ENCODE peak calls at places on chromosomes 16 and 17, in ten cellular contexts. N is NB4; O is CD4-positive, alpha-beta memory T cell; V is HS-5; Z is endothelial cell; X is activated naive CD8-positive, alpha-beta T cell treated with anti-CD3 and anti-CD28 coated beads, Interleukin-2, amount 50 U/mL, for 16 hours; T is AG09309; U is mesendoderm; P is non-pigmented ciliary epithelial cell; Q is activated T-helper 9 cell treated with anti-CD3 and anti-CD28 coated beads, Interleukin-2, amount 50 U/mL, for 16 hours. R is an unnamed sample.

GRCh38 chr17:77011173-77012011 is 129.4 kb upstream of the SEC14L1 start:
- DNase-seq in O (peak; percentile 48), N (peak; percentile 62), T (no peak), U (peak; percentile 51), X (peak; percentile 15), Z (peak; percentile 65), V (no peak), Q (peak; percentile 21), P (no peak), R (no peak)

GRCh38 chr16:333406-334094 is 19.0 kb downstream of the AXIN1 start:
- DNase-seq in P (no peak), U (no peak), O (no peak), N (no peak), V (no peak), T (no peak), Q (no peak), X (no peak), Z (no peak), R (no peak)

GRCh38 chr17:63967953-63968352 is 4.8 kb downstream of the SCN4A start:
- DNase-seq in V (no peak), U (no peak), Q (no peak), T (no peak), P (no peak), Z (no peak), O (no peak), X (no peak), N (no peak), R (no peak)

GRCh38 chr17:27473748-27474609 is 17.7 kb downstream of the KSR1 start:
- DNase-seq in T (no peak), P (no peak), Z (no peak), Q (peak; percentile 77), U (peak; percentile 75), O (peak; percentile 69), N (peak; percentile 93), V (no peak), X (peak; percentile 73), R (peak; percentile 83)

GRCh38 chr16:17346774-17347569 is 123.8 kb downstream of the XYLT1 start:
- DNase-seq in X (no peak), V (no peak), N (no peak), T (no peak), U (no peak), P (no peak), Z (no peak), O (no peak), Q (no peak), R (no peak)

GRCh38 chr16:73743665-73744496 is 552.7 kb upstream of the PSMD7 start:
- DNase-seq in N (peak; percentile 39), U (peak; percentile 37), V (no peak), T (no peak), Z (peak; percentile 29), O (no peak), P (no peak), X (no peak), Q (no peak), R (no peak)

GRCh38 chr17:27980035-27980434 is 62.4 kb upstream of the NLK start:
- DNase-seq in U (peak; percentile 76), O (no peak), Q (no peak), V (peak; percentile 78), Z (no peak), T (peak; percentile 13), P (peak; percentile 67), X (no peak), N (no peak), R (no peak)

GRCh38 chr16:87284183-87284582 is 33.0 kb downstream of the C16orf95 start:
- DNase-seq in O (no peak), N (no peak), Z (no peak), V (no peak), P (no peak), X (no peak), U (no peak), Q (no peak), T (no peak), R (no peak)

GRCh38 chr17:40312131-40312731 is 3.3 kb downstream of the RARA start:
- DNase-seq in Z (no peak), T (no peak), Q (no peak), X (no peak), U (no peak), P (no peak), N (no peak), V (no peak), O (no peak), R (no peak)

GRCh38 chr17:72193395-72194106 is 72.7 kb downstream of the SOX9 start:
- DNase-seq in T (peak; percentile 13), U (no peak), N (no peak), V (no peak), O (no peak), X (no peak), Q (no peak), P (no peak), Z (no peak), R (no peak)

GRCh38 chr17:57294075-57294474 is 37.8 kb downstream of the MSI2 start:
- DNase-seq in Z (no peak), U (no peak), X (no peak), Q (no peak), N (no peak), V (no peak), T (no peak), O (no peak), P (no peak), R (no peak)

GRCh38 chr17:27559996-27560481 is 70.9 kb upstream of the LGALS9 start:
- DNase-seq in P (no peak), T (no peak), O (no peak), Q (no peak), U (no peak), Z (no peak), X (no peak), V (no peak), N (no peak), R (no peak)

GRCh38 chr16:26546573-26546972 is 520.2 kb upstream of the C16orf82 start:
- DNase-seq in T (no peak), P (no peak), X (no peak), Q (no peak), U (no peak), O (no peak), V (no peak), Z (no peak), N (no peak), R (no peak)

GRCh38 chr16:67655363-67655762 is 4.7 kb downstream of the ACD start:
- DNase-seq in P (no peak), T (no peak), N (no peak), O (no peak), U (no peak), Q (no peak), V (no peak), Z (no peak), X (no peak), R (no peak)

GRCh38 chr16:50438041-50438437 is 69.3 kb upstream of the BRD7 start:
- DNase-seq in O (no peak), V (no peak), Z (no peak), N (no peak), P (no peak), U (no peak), T (no peak), X (no peak), Q (no peak), R (no peak)

GRCh38 chr17:50109785-50110184 is 14.6 kb downstream of the PDK2 start:
- DNase-seq in X (no peak), O (no peak), N (no peak), T (no peak), Q (no peak), V (no peak), Z (no peak), P (no peak), U (no peak), R (no peak)

GRCh38 chr17:71163121-71163812 is 957.6 kb upstream of the SOX9 start:
- DNase-seq in T (no peak), P (peak; percentile 24), V (no peak), N (no peak), O (no peak), Z (no peak), Q (no peak), X (no peak), U (no peak), R (no peak)

GRCh38 chr17:74923538-74924249 is 379 bp upstream of the OTOP2 start:
- DNase-seq in X (peak; percentile 35), T (no peak), Q (peak; percentile 58), P (no peak), Z (peak; percentile 82), V (no peak), O (peak; percentile 68), U (peak; percentile 37), N (peak; percentile 59), R (peak; percentile 65)

GRCh38 chr17:59502800-59503199 is 62.6 kb upstream of the DHX40 start:
- DNase-seq in P (no peak), T (no peak), Q (no peak), N (no peak), O (no peak), U (no peak), V (no peak), Z (no peak), X (no peak), R (no peak)

GRCh38 chr17:51016099-51016498 is 104.6 kb downstream of the SPAG9 start:
- DNase-seq in Q (no peak), T (no peak), P (no peak), U (no peak), V (no peak), O (no peak), Z (no peak), X (no peak), N (no peak), R (no peak)

GRCh38 chr17:10681866-10682446 is 15.4 kb downstream of the SCO1 start:
- DNase-seq in O (no peak), Z (no peak), U (no peak), X (no peak), V (no peak), T (peak; percentile 89), P (no peak), N (no peak), Q (no peak), R (no peak)

GRCh38 chr17:77845541-77846225 is 112.8 kb upstream of the TNRC6C start:
- DNase-seq in P (no peak), T (no peak), X (no peak), N (no peak), U (no peak), O (no peak), Z (no peak), Q (no peak), V (no peak), R (no peak)

GRCh38 chr16:65099607-65100006 is 22.3 kb downstream of the CDH11 start:
- DNase-seq in V (no peak), Q (no peak), P (no peak), O (no peak), T (no peak), U (no peak), N (no peak), X (no peak), Z (no peak), R (no peak)

GRCh38 chr17:7419833-7420610 is at the start of gene SPEM1:
- DNase-seq in P (no peak), O (no peak), U (peak; percentile 58), Q (no peak), N (no peak), X (no peak), Z (no peak), V (no peak), T (no peak), R (no peak)

GRCh38 chr17:40061532-40062038 is 1.2 kb upstream of the THRA start:
- DNase-seq in X (no peak), T (no peak), O (no peak), Q (no peak), Z (no peak), P (no peak), N (no peak), U (no peak), V (no peak), R (no peak)

GRCh38 chr16:24507959-24508358 is 31.4 kb upstream of the RBBP6 start:
- DNase-seq in N (no peak), X (no peak), V (no peak), O (no peak), Z (no peak), Q (no peak), T (no peak), U (no peak), P (no peak), R (no peak)

GRCh38 chr17:7336240-7337175 is at the start of gene ACAP1:
- DNase-seq in T (no peak), P (no peak), O (peak; percentile 81), Q (peak; percentile 71), V (no peak), X (peak; percentile 70), U (peak; percentile 61), N (peak; percentile 83), Z (peak; percentile 13), R (no peak)

GRCh38 chr17:32769846-32770245 is 107.1 kb downstream of the MYO1D start:
- DNase-seq in U (peak; percentile 64), Q (no peak), P (no peak), N (no peak), O (no peak), V (no peak), T (no peak), X (no peak), Z (no peak), R (no peak)